ENCODE peak calls at places on chromosomes 3 and 15, in seven cellular contexts. U, I, C, H, Q, A and M are unnamed samples.

GRCh38 chr3:138180375-138181029 is 5.8 kb upstream of the DBR1 start:
- DNase-seq in Q (no peak), U (peak), H (no peak), C (peak), A (peak), I (peak), M (peak)

GRCh38 chr15:67082007-67082536 is 16.7 kb downstream of the SMAD3 start:
- DNase-seq in U (no peak), Q (no peak), H (no peak), A (no peak), I (no peak), C (no peak), M (no peak)

GRCh38 chr3:71304684-71305083 is 278.8 kb downstream of the FOXP1 start:
- DNase-seq in I (peak), C (peak), U (no peak), H (no peak), A (peak), Q (no peak), M (peak)

GRCh38 chr3:50591196-50591741 is 20.3 kb downstream of the CISH start:
- DNase-seq in U (no peak), A (no peak), Q (no peak), H (no peak), I (no peak), C (no peak), M (no peak)

GRCh38 chr3:131796558-131796957 is 238.3 kb downstream of the CPNE4 start:
- DNase-seq in A (no peak), U (no peak), I (no peak), C (no peak), H (no peak), Q (no peak), M (no peak)

GRCh38 chr3:4823986-4824947 is 155.0 kb upstream of the BHLHE40 start:
- DNase-seq in U (no peak), A (no peak), Q (no peak), C (no peak), I (no peak), H (no peak), M (no peak)

GRCh38 chr3:62228467-62228866 is 144.9 kb downstream of the FEZF2 start:
- DNase-seq in A (no peak), Q (no peak), C (no peak), I (no peak), H (no peak), U (no peak), M (no peak)

GRCh38 chr3:141686477-141687280 is 51.4 kb upstream of the RNF7 start:
- DNase-seq in C (peak), Q (no peak), H (no peak), A (peak), U (peak), I (peak), M (peak)

GRCh38 chr15:75347222-75348033 is 589 bp downstream of the NEIL1 start:
- DNase-seq in A (no peak), I (no peak), U (no peak), Q (peak), C (no peak), H (peak), M (peak)

GRCh38 chr3:65721386-65721785 is 317.3 kb downstream of the MAGI1 start:
- DNase-seq in H (no peak), U (no peak), Q (no peak), C (no peak), A (no peak), I (no peak), M (no peak)

GRCh38 chr3:99579246-99579645 is 59.1 kb upstream of the COL8A1 start:
- DNase-seq in H (no peak), C (peak), A (peak), Q (no peak), I (peak), U (peak), M (peak)

GRCh38 chr3:64552160-64552559 is 135.6 kb downstream of the ADAMTS9 start:
- DNase-seq in I (no peak), H (no peak), U (no peak), Q (no peak), A (no peak), C (no peak), M (no peak)

GRCh38 chr3:127484601-127485388 is 105.7 kb downstream of the TPRA1 start:
- DNase-seq in A (no peak), I (no peak), H (no peak), U (peak), C (peak), Q (peak), M (no peak)

GRCh38 chr15:35886765-35887164 is 340.8 kb upstream of the DPH6 start:
- DNase-seq in Q (no peak), I (peak), C (peak), U (peak), H (no peak), A (no peak), M (peak)

GRCh38 chr3:14520967-14521366 is 19.2 kb downstream of the GRIP2 start:
- DNase-seq in U (no peak), A (no peak), C (no peak), H (no peak), Q (no peak), I (no peak), M (no peak)

GRCh38 chr3:126959921-126960603 is 22.9 kb upstream of the PLXNA1 start:
- DNase-seq in U (peak), C (peak), H (no peak), A (peak), Q (no peak), I (peak), M (peak)

GRCh38 chr3:141452045-141452444 is 34.8 kb upstream of the RASA2 start:
- DNase-seq in Q (no peak), H (no peak), A (peak), I (peak), C (peak), U (peak), M (peak)

GRCh38 chr15:69074011-69074842 is 59.7 kb downstream of the NOX5 start:
- DNase-seq in U (peak), A (peak), H (no peak), Q (peak), I (peak), C (peak), M (peak)

GRCh38 chr3:167684389-167684993 is 30.7 kb upstream of the WDR49 start:
- DNase-seq in A (peak), Q (no peak), H (no peak), I (peak), U (peak), C (peak), M (peak)

GRCh38 chr15:52509500-52510244 is 19.0 kb downstream of the MYO5A start:
- DNase-seq in Q (no peak), H (no peak), U (no peak), C (no peak), A (no peak), I (no peak), M (no peak)

GRCh38 chr15:66603301-66604179 is 37.7 kb upstream of the LCTL start:
- DNase-seq in C (peak), H (peak), A (peak), Q (peak), I (peak), U (peak), M (peak)

GRCh38 chr15:33098082-33099058 is 96.1 kb downstream of the FMN1 start:
- DNase-seq in I (peak), U (peak), C (peak), A (peak), Q (no peak), H (no peak), M (peak)

GRCh38 chr3:66403268-66403990 is 97.4 kb downstream of the LRIG1 start:
- DNase-seq in Q (no peak), A (no peak), H (no peak), U (no peak), C (peak), I (no peak), M (peak)

GRCh38 chr15:69154026-69154425 is 6.4 kb upstream of the GLCE start:
- DNase-seq in U (no peak), C (no peak), I (no peak), Q (no peak), A (no peak), H (no peak), M (no peak)

GRCh38 chr3:134189848-134190247 is 60.8 kb downstream of the RYK start:
- DNase-seq in C (no peak), I (no peak), U (no peak), A (no peak), Q (no peak), H (no peak), M (no peak)

GRCh38 chr3:40310690-40311089 is 1.2 kb downstream of the EIF1B start:
- DNase-seq in U (no peak), A (no peak), C (peak), H (no peak), Q (no peak), I (no peak), M (peak)

GRCh38 chr15:63380151-63380827 is 1.4 kb downstream of the CA12 start:
- DNase-seq in C (peak), A (no peak), Q (no peak), U (no peak), I (no peak), H (no peak), M (no peak)

GRCh38 chr3:195139876-195140240 is 131.1 kb downstream of the XXYLT1 start:
- DNase-seq in Q (no peak), H (no peak), U (peak), I (peak), A (peak), C (peak), M (no peak)

GRCh38 chr15:22895465-22896190 is 57.2 kb downstream of the NIPA2 start:
- DNase-seq in I (peak), C (peak), H (no peak), Q (no peak), U (peak), A (peak), M (peak)

GRCh38 chr3:115038831-115039230 is 108.3 kb downstream of the ZBTB20 start:
- DNase-seq in Q (no peak), H (no peak), U (no peak), A (no peak), I (no peak), C (no peak), M (no peak)

GRCh38 chr15:83928392-83928734 is 274.4 kb downstream of the ADAMTSL3 start:
- DNase-seq in I (no peak), C (no peak), A (no peak), H (no peak), Q (no peak), U (no peak), M (no peak)

GRCh38 chr15:29115093-29115991 is 154.3 kb downstream of the NSMCE3 start:
- DNase-seq in H (no peak), U (no peak), I (no peak), A (peak), C (no peak), Q (peak), M (no peak)
- TF ChIP-seq CTCF in H (no peak), U (peak), I (peak), A (peak), C (no peak), Q (peak), M (peak)

GRCh38 chr15:41980654-41981323 is 8.4 kb upstream of the EHD4 start:
- DNase-seq in U (no peak), H (no peak), Q (no peak), A (no peak), C (peak), I (no peak), M (peak)
- TF ChIP-seq CTCF in U (no peak), H (no peak), Q (no peak), A (no peak), C (no peak), I (no peak), M (no peak)

GRCh38 chr3:20914260-20914659 is 728.3 kb upstream of the SGO1 start:
- DNase-seq in Q (no peak), H (no peak), I (no peak), U (no peak), A (no peak), C (no peak), M (no peak)

GRCh38 chr3:20912406-20912805 is 726.4 kb upstream of the SGO1 start:
- DNase-seq in Q (no peak), U (peak), I (no peak), H (no peak), A (no peak), C (no peak), M (no peak)

GRCh38 chr3:20916966-20917606 is 731.1 kb upstream of the SGO1 start:
- DNase-seq in U (no peak), A (no peak), H (no peak), Q (no peak), I (no peak), C (no peak), M (no peak)
- TF ChIP-seq CTCF in U (no peak), A (no peak), H (no peak), Q (no peak), I (no peak), C (no peak), M (no peak)

GRCh38 chr3:193229851-193230250 is 11.2 kb upstream of the PLAAT1 start:
- DNase-seq in A (no peak), Q (no peak), H (no peak), U (no peak), C (no peak), I (no peak), M (no peak)
- TF ChIP-seq CTCF in A (no peak), Q (no peak), H (no peak), U (no peak), C (no peak), I (no peak), M (no peak)

GRCh38 chr3:37392957-37393356 is 218.6 kb upstream of the LRRFIP2 start:
- DNase-seq in A (no peak), Q (no peak), C (no peak), H (no peak), I (no peak), U (no peak), M (no peak)
- TF ChIP-seq CTCF in A (no peak), Q (no peak), C (no peak), H (no peak), I (no peak), U (no peak), M (no peak)

DNA sequence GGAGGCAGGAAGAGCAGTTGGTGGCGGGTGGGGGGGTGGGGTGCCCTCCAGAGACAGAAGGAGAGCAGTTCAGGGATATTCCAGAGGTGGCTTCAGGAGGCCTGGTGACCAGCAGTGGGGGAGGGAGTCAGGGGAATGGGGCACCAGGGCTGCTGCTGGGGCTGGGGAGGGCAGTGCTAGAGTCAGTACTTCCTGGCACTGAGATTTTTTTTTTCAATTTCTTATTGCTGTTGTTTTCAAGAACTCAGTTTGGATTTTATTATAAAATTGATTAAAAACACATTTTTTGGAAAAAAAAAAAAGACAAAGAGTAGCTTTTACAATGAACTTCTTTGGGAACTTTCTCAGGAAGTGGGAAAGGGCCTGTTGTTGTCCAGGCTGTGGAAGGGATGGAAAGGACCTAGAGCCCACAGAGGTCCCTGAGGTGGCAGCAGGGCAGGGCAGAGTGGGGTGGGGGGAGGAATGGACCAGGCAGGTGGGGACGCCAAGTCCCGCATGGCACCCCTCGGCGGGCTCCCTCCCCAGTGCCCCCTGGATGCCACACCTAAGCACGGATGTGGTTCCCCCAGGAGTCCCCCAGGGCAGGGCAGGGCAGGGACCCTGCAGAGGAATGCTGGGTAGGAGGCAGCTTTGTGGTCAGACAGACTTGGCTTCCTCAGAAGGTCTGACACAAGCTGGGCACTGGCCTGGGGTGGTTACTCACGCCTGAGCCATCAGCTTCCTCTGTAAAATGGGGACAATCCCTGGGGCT is 8.5 kb upstream of the ANPEP start:
- DNase-seq in A (no peak), Q (no peak), I (peak), C (peak), H (no peak), U (peak), M (peak)
- TF ChIP-seq CTCF in A (no peak), Q (no peak), I (no peak), C (no peak), H (no peak), U (no peak), M (no peak)